ENCODE peak calls at places on chromosomes 2 and 18, in six cellular contexts. H is SK-N-SH, Z is K562, G is HepG2, N is H1, K is GM12878. S is an unnamed sample.
A peak's percentile ranks its signal among the peaks of the same experiment; 100 is the strongest.

GRCh38 chr2:107717666-107718065 is 109.0 kb upstream of the RGPD4 start:
- DNase-seq in H (no peak), Z (no peak), G (no peak), N (no peak), K (no peak), S (no peak)

GRCh38 chr2:183207110-183207509 is 82.9 kb downstream of the NUP35 start:
- DNase-seq in H (no peak), Z (no peak), G (peak; percentile 61), N (no peak), K (no peak), S (no peak)

GRCh38 chr2:235762832-235763598 is 269.2 kb downstream of the AGAP1 start:
- DNase-seq in H (no peak), Z (no peak), G (peak; percentile 47), N (no peak), K (no peak), S (no peak)

GRCh38 chr2:221204699-221205098 is 367.4 kb downstream of the EPHA4 start:
- DNase-seq in H (no peak), Z (no peak), G (no peak), N (no peak), K (no peak), S (no peak)

GRCh38 chr2:11865378-11865777 is 118.9 kb downstream of the LPIN1 start:
- DNase-seq in H (no peak), Z (no peak), G (no peak), N (no peak), K (no peak), S (no peak)

GRCh38 chr2:129764376-129765325 is 214.8 kb upstream of the RAB6C start:
- DNase-seq in H (no peak), Z (no peak), G (no peak), N (no peak), K (no peak), S (no peak)

GRCh38 chr2:144705328-144706245 is 185.7 kb upstream of the ZEB2 start:
- DNase-seq in H (no peak), Z (no peak), G (no peak), N (no peak), K (no peak), S (peak; percentile 31)

GRCh38 chr2:240478346-240479110 is 43.1 kb downstream of the GPC1 start:
- DNase-seq in H (peak; percentile 6), Z (no peak), G (no peak), N (no peak), K (no peak), S (no peak)

GRCh38 chr18:27887711-27888495 is 289.0 kb downstream of the CDH2 start:
- DNase-seq in H (no peak), Z (no peak), G (no peak), N (no peak), K (no peak), S (no peak)

GRCh38 chr2:204967199-204967995 is 422.1 kb downstream of the PARD3B start:
- DNase-seq in H (peak; percentile 23), Z (no peak), G (no peak), N (no peak), K (no peak), S (no peak)

GRCh38 chr2:12070581-12070980 is 324.1 kb downstream of the LPIN1 start:
- DNase-seq in H (no peak), Z (no peak), G (no peak), N (no peak), K (no peak), S (no peak)

GRCh38 chr2:2507471-2507997 is 176.5 kb upstream of the MYT1L start:
- DNase-seq in H (no peak), Z (no peak), G (no peak), N (no peak), K (no peak), S (no peak)

GRCh38 chr2:96325884-96326255 is 753 bp downstream of the ITPRIPL1 start:
- DNase-seq in H (peak; percentile 37), Z (no peak), G (no peak), N (no peak), K (no peak), S (no peak)

GRCh38 chr18:7273301-7273911 is 42.5 kb downstream of the LRRC30 start:
- DNase-seq in H (no peak), Z (no peak), G (no peak), N (no peak), K (no peak), S (peak; percentile 33)

GRCh38 chr2:58131191-58132011 is 84.8 kb downstream of the VRK2 start:
- DNase-seq in H (peak; percentile 65), Z (no peak), G (peak; percentile 15), N (no peak), K (no peak), S (no peak)

GRCh38 chr2:80496770-80497169 is 192.2 kb upstream of the LRRTM1 start:
- DNase-seq in H (no peak), Z (no peak), G (no peak), N (no peak), K (no peak), S (no peak)

GRCh38 chr2:132484144-132484543 is 67.5 kb downstream of the GPR39 start:
- DNase-seq in H (no peak), Z (no peak), G (no peak), N (no peak), K (no peak), S (no peak)

GRCh38 chr2:223970343-223971128 is 13.3 kb downstream of the MRPL44 start:
- DNase-seq in H (peak; percentile 48), Z (no peak), G (peak; percentile 66), N (peak; percentile 74), K (no peak), S (peak; percentile 56)

GRCh38 chr18:62894681-62895390 is 179.5 kb downstream of the PHLPP1 start:
- DNase-seq in H (no peak), Z (no peak), G (no peak), N (no peak), K (no peak), S (no peak)

GRCh38 chr2:160365691-160366367 is 127.8 kb downstream of the RBMS1 start:
- DNase-seq in H (no peak), Z (no peak), G (no peak), N (no peak), K (no peak), S (no peak)

GRCh38 chr2:160367887-160368286 is 125.7 kb downstream of the RBMS1 start:
- DNase-seq in H (no peak), Z (no peak), G (no peak), N (no peak), K (peak; percentile 7), S (peak; percentile 71)

GRCh38 chr2:160362521-160362920 is 131.1 kb downstream of the RBMS1 start:
- DNase-seq in H (no peak), Z (no peak), G (no peak), N (no peak), K (no peak), S (no peak)

GRCh38 chr2:160362018-160362417 is 131.6 kb downstream of the RBMS1 start:
- DNase-seq in H (no peak), Z (no peak), G (no peak), N (no peak), K (no peak), S (no peak)

GRCh38 chr2:160363961-160364733 is 129.5 kb downstream of the RBMS1 start:
- DNase-seq in H (no peak), Z (no peak), G (no peak), N (no peak), K (no peak), S (no peak)
- TF ChIP-seq GABPA in H (no peak), Z (no peak), G (no peak), N (no peak), K (no peak), S (no peak)

GRCh38 chr18:10713400-10713799 is 187.6 kb downstream of the NAPG start:
- DNase-seq in H (no peak), Z (no peak), G (no peak), N (no peak), K (no peak), S (no peak)

GRCh38 chr18:10718809-10719208 is 193.0 kb downstream of the NAPG start:
- DNase-seq in H (no peak), Z (no peak), G (no peak), N (no peak), K (no peak), S (no peak)

GRCh38 chr18:10715791-10716190 is 190.0 kb downstream of the NAPG start:
- DNase-seq in H (no peak), Z (no peak), G (no peak), N (no peak), K (no peak), S (no peak)
- TF ChIP-seq GABPA in H (no peak), Z (no peak), G (no peak), N (no peak), K (no peak), S (no peak)

GRCh38 chr18:9914334-9914583 is 443 bp downstream of the VAPA start:
- DNase-seq in H (peak; percentile 84), Z (peak; percentile 79), G (no peak), N (no peak), K (no peak), S (no peak)

GRCh38 chr18:9916814-9917213 is 3.0 kb downstream of the VAPA start:
- DNase-seq in H (no peak), Z (no peak), G (no peak), N (no peak), K (no peak), S (no peak)

GRCh38 chr18:9914584-9915290 is 921 bp downstream of the VAPA start:
- DNase-seq in H (no peak), Z (peak; percentile 61), G (peak; percentile 51), N (peak; percentile 55), K (no peak), S (peak; percentile 85)

GRCh38 chr18:9915291-9916066 is 1.7 kb downstream of the VAPA start:
- DNase-seq in H (no peak), Z (no peak), G (no peak), N (no peak), K (no peak), S (no peak)

DNA sequence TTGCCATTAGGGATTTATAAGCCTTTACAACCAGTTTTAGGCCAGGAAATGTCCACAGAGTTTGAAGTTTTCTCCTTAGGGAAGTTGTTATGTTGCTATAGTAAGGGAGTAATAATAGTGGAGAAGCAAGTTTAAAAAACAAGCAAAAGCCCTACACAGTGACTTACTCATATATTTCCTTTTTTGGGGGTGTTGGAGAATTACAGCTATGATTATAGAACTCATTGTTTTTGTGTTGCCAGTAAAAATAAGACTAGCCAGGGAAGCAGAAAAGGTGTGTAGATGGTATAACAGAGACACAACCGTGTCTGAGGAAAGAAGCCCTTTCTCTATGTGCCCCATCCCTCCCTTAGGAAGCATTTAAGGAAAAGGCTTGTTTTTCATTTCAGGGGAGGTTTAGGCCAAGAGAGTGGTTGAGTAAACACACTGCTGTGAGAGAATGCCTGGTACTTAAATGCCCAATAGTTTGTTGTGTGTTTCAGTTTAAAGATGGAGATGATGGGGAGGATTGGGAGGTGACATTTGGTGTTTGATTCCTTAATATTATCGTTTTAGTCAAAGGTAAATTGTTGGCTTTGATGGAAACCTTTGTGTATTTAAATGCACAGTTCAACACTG is 2.4 kb downstream of the VAPA start:
- DNase-seq in H (no peak), Z (no peak), G (no peak), N (no peak), K (no peak), S (no peak)
- TF ChIP-seq GABPA in H (no peak), Z (no peak), G (no peak), N (no peak), K (no peak), S (no peak)

DNA sequence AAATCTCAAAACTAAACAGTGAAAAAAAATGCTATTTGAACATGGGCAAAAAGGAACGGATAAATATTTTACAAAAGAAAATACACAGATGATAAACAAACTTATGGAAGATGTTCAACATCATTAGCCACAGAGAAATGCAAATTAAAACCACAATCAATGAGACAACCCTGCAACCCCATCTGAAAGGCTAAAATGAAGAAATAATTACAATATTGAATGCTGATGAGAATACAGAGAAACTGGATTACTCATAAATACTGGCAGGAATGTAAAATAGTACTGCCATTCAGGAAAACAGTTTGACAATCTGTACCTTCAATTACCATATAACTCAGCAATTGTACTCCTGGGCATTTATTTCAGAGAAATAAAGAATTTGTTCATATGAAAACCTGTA is 193.1 kb upstream of the UBE2E3 start:
- DNase-seq in H (no peak), Z (no peak), G (no peak), N (no peak), K (no peak), S (no peak)
- TF ChIP-seq GABPA in H (no peak), Z (no peak), G (no peak), N (no peak), K (no peak), S (no peak)

S was measured in HL-60.